ENCODE peak calls at places on chromosomes 11 and 22, in seven cellular contexts. Y is activated T-cell treated with anti-CD3 and anti-CD28 coated beads for 1 hour, B is foreskin fibroblast, V is left ventricle myocardium inferior, O is SW480, U is thoracic aorta, L is skeletal muscle cell. Q is an unnamed sample.

GRCh38 chr11:107858217-107859070 is at the start of gene SLC35F2:
- DNase-seq in Y (peak), B (peak), V (peak), O (peak), U (no peak), L (no peak), Q (peak)

GRCh38 chr11:870127-870413 is 27.4 kb downstream of the TSPAN4 start:
- DNase-seq in Y (no peak), B (no peak), V (no peak), O (no peak), U (no peak), L (no peak), Q (no peak)

GRCh38 chr11:24759742-24760141 is 262.9 kb downstream of the LUZP2 start:
- DNase-seq in Y (no peak), B (no peak), V (no peak), O (no peak), U (no peak), L (no peak), Q (no peak)

GRCh38 chr11:94721565-94722292 is 46.4 kb upstream of the AMOTL1 start:
- DNase-seq in Y (no peak), B (no peak), V (no peak), O (no peak), U (no peak), L (no peak), Q (no peak)

GRCh38 chr11:117900720-117901440 is 24.4 kb upstream of the FXYD6 start:
- DNase-seq in Y (no peak), B (no peak), V (no peak), O (no peak), U (no peak), L (no peak), Q (no peak)

GRCh38 chr11:71988050-71988449 is 10.7 kb upstream of the IL18BP start:
- DNase-seq in Y (no peak), B (peak), V (no peak), O (no peak), U (no peak), L (peak), Q (no peak)

GRCh38 chr11:57761301-57762234 is at the start of gene CTNND1:
- DNase-seq in Y (no peak), B (peak), V (peak), O (peak), U (peak), L (peak), Q (no peak)

GRCh38 chr11:108897071-108897481 is 232.2 kb downstream of the DDX10 start:
- DNase-seq in Y (no peak), B (no peak), V (no peak), O (no peak), U (no peak), L (no peak), Q (no peak)

GRCh38 chr11:95324826-95325225 is 93.8 kb upstream of the SESN3 start:
- DNase-seq in Y (no peak), B (no peak), V (no peak), O (peak), U (no peak), L (no peak), Q (no peak)

GRCh38 chr22:29753808-29754657 is 12.8 kb downstream of the ZMAT5 start:
- DNase-seq in Y (no peak), B (no peak), V (no peak), O (no peak), U (no peak), L (no peak), Q (no peak)

GRCh38 chr11:92728628-92729027 is 240.8 kb upstream of the MTNR1B start:
- DNase-seq in Y (no peak), B (no peak), V (no peak), O (no peak), U (no peak), L (no peak), Q (no peak)

GRCh38 chr11:86797133-86797532 is 3.2 kb upstream of the PRSS23 start:
- DNase-seq in Y (no peak), B (no peak), V (no peak), O (no peak), U (no peak), L (no peak), Q (no peak)

GRCh38 chr11:122523841-122524531 is 131.5 kb upstream of the UBASH3B start:
- DNase-seq in Y (no peak), B (no peak), V (peak), O (no peak), U (no peak), L (no peak), Q (no peak)

GRCh38 chr11:115408036-115408911 is 95.9 kb downstream of the CADM1 start:
- DNase-seq in Y (no peak), B (no peak), V (no peak), O (no peak), U (no peak), L (no peak), Q (no peak)

GRCh38 chr11:112962854-112963367 is 1.7 kb downstream of the NCAM1 start:
- DNase-seq in Y (no peak), B (no peak), V (peak), O (peak), U (peak), L (no peak), Q (no peak)

GRCh38 chr11:117143871-117144476 is at the start of gene PAFAH1B2:
- DNase-seq in Y (peak), B (peak), V (peak), O (peak), U (peak), L (peak), Q (peak)

GRCh38 chr11:7364660-7365059 is 113.0 kb downstream of the SYT9 start:
- DNase-seq in Y (no peak), B (no peak), V (no peak), O (no peak), U (no peak), L (no peak), Q (no peak)

GRCh38 chr22:26172389-26172990 is 3.2 kb downstream of the SEZ6L start:
- DNase-seq in Y (peak), B (peak), V (no peak), O (peak), U (no peak), L (no peak), Q (no peak)

GRCh38 chr11:126246636-126247035 is 22.1 kb downstream of the SRPRA start:
- DNase-seq in Y (no peak), B (peak), V (no peak), O (no peak), U (no peak), L (no peak), Q (no peak)

GRCh38 chr11:15956302-15956701 is 400.0 kb downstream of the SOX6 start:
- DNase-seq in Y (no peak), B (no peak), V (no peak), O (no peak), U (no peak), L (no peak), Q (no peak)

GRCh38 chr11:46521947-46522681 is 71.7 kb downstream of the AMBRA1 start:
- DNase-seq in Y (no peak), B (no peak), V (no peak), O (peak), U (no peak), L (no peak), Q (no peak)

GRCh38 chr11:13680501-13681264 is 12.2 kb downstream of the FAR1 start:
- DNase-seq in Y (no peak), B (no peak), V (no peak), O (no peak), U (no peak), L (no peak), Q (no peak)

GRCh38 chr11:67372993-67373915 is at the start of gene CLCF1:
- DNase-seq in Y (peak), B (peak), V (peak), O (peak), U (no peak), L (peak), Q (peak)

GRCh38 chr11:44444770-44445321 is 120.6 kb upstream of the CD82 start:
- DNase-seq in Y (no peak), B (no peak), V (no peak), O (no peak), U (no peak), L (no peak), Q (no peak)

GRCh38 chr11:115682101-115682500 is 177.9 kb upstream of the CADM1 start:
- DNase-seq in Y (no peak), B (no peak), V (no peak), O (no peak), U (no peak), L (no peak), Q (no peak)

GRCh38 chr22:32852346-32853251 is 51.1 kb downstream of the TIMP3 start:
- DNase-seq in Y (no peak), B (no peak), V (peak), O (no peak), U (peak), L (no peak), Q (no peak)

GRCh38 chr22:24803064-24803542 is 2.9 kb upstream of the SGSM1 start:
- DNase-seq in Y (peak), B (peak), V (peak), O (peak), U (no peak), L (no peak), Q (peak)

GRCh38 chr22:40482886-40483285 is 112.5 kb downstream of the SGSM3 start:
- DNase-seq in Y (no peak), B (no peak), V (no peak), O (no peak), U (no peak), L (no peak), Q (no peak)

GRCh38 chr11:82995754-82996398 is 75.8 kb downstream of the RAB30 start:
- DNase-seq in Y (no peak), B (peak), V (no peak), O (no peak), U (no peak), L (peak), Q (no peak)

GRCh38 chr11:2525941-2526807 is 81.4 kb downstream of the KCNQ1 start:
- DNase-seq in Y (no peak), B (no peak), V (peak), O (no peak), U (peak), L (no peak), Q (no peak)

GRCh38 chr11:77658213-77659013 is 20.8 kb upstream of the CLNS1A start:
- DNase-seq in Y (no peak), B (peak), V (no peak), O (no peak), U (no peak), L (no peak), Q (no peak)

GRCh38 chr11:59186130-59186594 is 14.2 kb downstream of the DTX4 start:
- DNase-seq in Y (peak), B (no peak), V (no peak), O (peak), U (no peak), L (no peak), Q (peak)

GRCh38 chr22:23509571-23510302 is 70.4 kb downstream of the IGLL1 start:
- DNase-seq in Y (no peak), B (peak), V (no peak), O (no peak), U (no peak), L (peak), Q (no peak)

GRCh38 chr22:40953446-40953845 is 2.3 kb downstream of the RBX1 start:
- DNase-seq in Y (no peak), B (no peak), V (no peak), O (no peak), U (no peak), L (no peak), Q (no peak)

GRCh38 chr11:64649304-64649703 is 58.3 kb downstream of the SLC22A12 start:
- DNase-seq in Y (no peak), B (no peak), V (no peak), O (no peak), U (no peak), L (no peak), Q (no peak)

GRCh38 chr11:12075291-12075690 is 35.1 kb upstream of the MICAL2 start:
- DNase-seq in Y (no peak), B (no peak), V (no peak), O (no peak), U (no peak), L (no peak), Q (no peak)

GRCh38 chr22:48233586-48233985 is 1471.1 kb downstream of the TBC1D22A start:
- DNase-seq in Y (no peak), B (no peak), V (no peak), O (no peak), U (no peak), L (no peak), Q (no peak)

GRCh38 chr11:73140213-73141030 is 1.7 kb downstream of the FCHSD2 start:
- DNase-seq in Y (no peak), B (no peak), V (peak), O (peak), U (no peak), L (no peak), Q (no peak)